ENCODE peak calls at places on chromosome 20, in eight cellular contexts. S, X, B, A, K, P, D and C are unnamed samples.
A peak's percentile ranks its signal among the peaks of the same experiment; 100 is the strongest.

GRCh38 chr20:19540401-19540800 is 217.7 kb upstream of the RIN2 start:
- DNase-seq in S (no peak), X (no peak), B (no peak), A (no peak), K (no peak), P (no peak), D (no peak), C (no peak)

GRCh38 chr20:23023621-23024187 is 11.4 kb upstream of the SSTR4 start:
- DNase-seq in S (peak; percentile 60), X (no peak), B (no peak), A (no peak), K (no peak), P (no peak), D (no peak), C (peak; percentile 6)

GRCh38 chr20:6299451-6299850 is 176.6 kb upstream of the FERMT1 start:
- DNase-seq in S (no peak), X (no peak), B (no peak), A (no peak), K (peak; percentile 44), P (no peak), D (no peak), C (no peak)

GRCh38 chr20:11155156-11155805 is 481.5 kb upstream of the JAG1 start:
- DNase-seq in S (no peak), X (no peak), B (no peak), A (no peak), K (no peak), P (no peak), D (no peak), C (no peak)

GRCh38 chr20:38883981-38884733 is 42.1 kb upstream of the FAM83D start:
- DNase-seq in S (no peak), X (peak; percentile 26), B (no peak), A (no peak), K (no peak), P (no peak), D (no peak), C (no peak)

GRCh38 chr20:51631011-51631950 is 88.8 kb upstream of the NFATC2 start:
- DNase-seq in S (no peak), X (no peak), B (peak; percentile 83), A (no peak), K (no peak), P (peak; percentile 91), D (peak; percentile 85), C (peak; percentile 92)

GRCh38 chr20:8722277-8722928 is 346.5 kb upstream of the PLCB4 start:
- DNase-seq in S (no peak), X (no peak), B (peak; percentile 53), A (no peak), K (no peak), P (peak; percentile 59), D (no peak), C (no peak)

GRCh38 chr20:50690562-50690978 is 772 bp downstream of the RIPOR3 start:
- DNase-seq in S (no peak), X (no peak), B (no peak), A (no peak), K (no peak), P (no peak), D (no peak), C (no peak)

GRCh38 chr20:16314722-16315121 is 258.5 kb downstream of the KIF16B start:
- DNase-seq in S (no peak), X (no peak), B (no peak), A (no peak), K (no peak), P (no peak), D (no peak), C (no peak)

GRCh38 chr20:17571153-17571527 is 1.3 kb downstream of the DSTN start:
- DNase-seq in S (no peak), X (no peak), B (no peak), A (no peak), K (no peak), P (no peak), D (no peak), C (no peak)

DNA sequence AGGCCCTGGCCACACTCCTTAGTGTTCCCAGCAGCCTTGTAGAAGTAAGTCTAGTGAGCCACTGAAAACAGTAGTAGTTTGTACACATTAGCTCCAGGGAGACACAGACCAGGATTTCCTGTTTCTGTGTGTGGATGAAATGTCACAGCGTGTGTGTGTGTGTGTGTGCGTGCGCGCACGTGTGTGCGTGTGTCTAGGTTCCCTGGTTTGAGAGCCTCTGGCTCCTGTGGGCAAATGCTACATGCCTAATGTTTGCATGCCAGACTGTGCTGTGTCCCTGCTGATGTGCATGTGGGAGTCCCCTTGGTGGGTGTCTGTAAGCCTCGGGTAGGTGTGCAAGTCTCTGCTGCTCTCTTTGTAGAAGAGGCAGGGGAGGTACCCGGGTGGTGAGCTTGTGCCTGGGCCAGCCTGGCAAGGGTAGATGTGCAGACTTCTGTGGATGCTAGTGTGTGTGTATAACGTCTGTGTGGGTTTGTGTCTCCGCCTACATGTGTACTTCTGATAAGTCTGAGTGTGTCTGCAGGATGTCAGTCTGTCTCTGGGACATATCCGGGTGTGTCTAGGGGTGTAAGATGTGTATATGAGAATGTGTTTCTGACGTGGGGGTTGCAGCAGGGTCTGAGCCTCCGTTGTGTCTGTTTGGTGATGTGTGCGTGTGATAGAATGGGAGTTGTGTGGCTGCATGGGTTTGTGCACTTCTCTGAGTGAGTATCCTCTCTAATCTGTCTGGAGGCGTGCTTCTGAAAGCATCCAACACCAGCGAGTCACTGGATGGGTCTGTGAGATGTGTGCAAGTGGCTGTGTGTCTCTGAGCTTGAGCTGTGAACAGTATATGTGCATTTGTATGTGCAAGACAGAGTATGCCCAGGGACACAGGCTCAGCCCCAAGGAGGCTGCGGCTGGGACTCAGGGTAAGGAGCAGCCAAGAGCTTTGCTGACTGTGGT is 19.0 kb upstream of the TLDC2 start:
- DNase-seq in S (no peak), X (no peak), B (no peak), A (no peak), K (peak; percentile 62), P (no peak), D (no peak), C (peak; percentile 71)
- H3K27ac ChIP-seq in S (no peak overlapping the region), X (no peak overlapping the region), B (peak overlapping the region; percentile 89), A (peak overlapping the region; percentile 68), K (peak overlapping the region; percentile 73), P (no peak overlapping the region), D (peak overlapping the region; percentile 80), C (peak overlapping the region; percentile 92)

GRCh38 chr20:46305973-46306360 is 2.3 kb downstream of the CDH22 start:
- DNase-seq in S (no peak), X (no peak), B (no peak), A (no peak), K (no peak), P (no peak), D (no peak), C (no peak)

GRCh38 chr20:46303176-46303956 is 4.9 kb downstream of the CDH22 start:
- DNase-seq in S (no peak), X (no peak), B (no peak), A (no peak), K (no peak), P (no peak), D (no peak), C (no peak)

GRCh38 chr20:46305331-46305972 is 2.8 kb downstream of the CDH22 start:
- DNase-seq in S (no peak), X (no peak), B (no peak), A (no peak), K (no peak), P (no peak), D (no peak), C (no peak)

GRCh38 chr20:46304852-46305251 is 3.4 kb downstream of the CDH22 start:
- DNase-seq in S (no peak), X (no peak), B (no peak), A (no peak), K (no peak), P (no peak), D (no peak), C (no peak)

DNA sequence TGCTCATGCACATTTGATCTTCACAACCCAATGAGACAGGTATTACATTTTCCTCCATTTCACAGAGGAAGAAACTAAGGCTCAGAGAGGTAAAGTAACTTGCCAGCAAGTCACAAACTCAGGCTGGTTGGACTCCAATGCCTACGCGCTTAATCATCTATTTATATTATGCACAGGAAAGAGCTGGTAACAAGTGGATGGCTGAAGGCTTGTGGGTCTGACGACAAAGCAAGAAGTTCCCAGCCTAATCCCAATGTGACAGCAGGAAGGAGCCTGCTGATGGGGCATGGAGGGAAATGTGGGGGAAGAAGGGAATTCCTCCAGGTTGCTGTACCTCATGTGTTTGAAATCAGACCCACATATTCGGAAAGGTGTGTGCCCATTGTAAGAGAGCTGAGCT is 3.9 kb downstream of the CDH22 start:
- DNase-seq in S (no peak), X (no peak), B (no peak), A (no peak), K (no peak), P (no peak), D (no peak), C (no peak)
- H3K27me3 ChIP-seq in S (peaks cover 14% of the 10 kb centered on the region), X (peaks cover 21% of the 10 kb centered on the region), B (peaks cover 86% of the 10 kb centered on the region), A (no peaks in the 10 kb centered on the region), K (peaks cover 78% of the 10 kb centered on the region), P (no peaks in the 10 kb centered on the region), D (peaks cover 17% of the 10 kb centered on the region), C (peaks cover 54% of the 10 kb centered on the region)

GRCh38 chr20:1489328-1489727 is 1.9 kb downstream of the SIRPB2 start:
- DNase-seq in S (no peak), X (no peak), B (no peak), A (no peak), K (no peak), P (no peak), D (no peak), C (no peak)

GRCh38 chr20:1490643-1491042 is 577 bp downstream of the SIRPB2 start:
- DNase-seq in S (no peak), X (no peak), B (no peak), A (no peak), K (no peak), P (no peak), D (no peak), C (no peak)

GRCh38 chr20:1491891-1492642 is 847 bp upstream of the SIRPB2 start:
- DNase-seq in S (no peak), X (no peak), B (no peak), A (no peak), K (no peak), P (no peak), D (no peak), C (no peak)

GRCh38 chr20:1489764-1490436 is 1.3 kb downstream of the SIRPB2 start:
- DNase-seq in S (no peak), X (no peak), B (peak; percentile 37), A (no peak), K (no peak), P (peak; percentile 41), D (no peak), C (no peak)

DNA sequence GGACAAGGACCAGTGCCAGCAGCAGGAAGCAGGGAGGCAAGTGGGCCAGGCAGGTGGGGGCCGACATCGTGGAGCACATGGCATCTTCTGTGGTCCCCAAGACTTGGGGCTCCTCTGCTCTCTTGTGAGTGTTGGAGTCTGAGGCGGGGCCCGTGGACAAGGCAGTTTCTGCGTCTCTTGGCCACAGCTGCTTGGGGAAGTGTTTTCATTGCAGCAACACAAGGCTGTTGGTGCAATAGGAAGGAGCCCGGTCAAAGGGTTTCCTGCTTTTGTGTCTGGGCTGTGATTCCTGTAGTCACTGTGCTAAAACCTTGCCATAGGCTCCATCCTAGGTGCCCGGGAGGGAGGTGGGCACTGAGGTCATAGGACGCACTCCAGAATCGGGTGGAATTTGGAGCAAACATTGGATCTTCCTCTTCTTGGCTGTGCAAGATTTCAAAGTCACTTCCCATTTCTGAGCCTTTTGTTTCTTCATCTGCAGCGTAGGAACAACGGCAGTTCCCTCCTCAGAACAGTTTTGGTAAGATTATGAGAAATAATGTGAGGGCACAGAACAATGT is at the start of gene SIRPB2:
- DNase-seq in S (no peak), X (no peak), B (peak; percentile 33), A (no peak), K (peak; percentile 83), P (no peak), D (peak; percentile 70), C (no peak)
- H3K27ac ChIP-seq in S (no peak within 1 kb of the TSS), X (no peak within 1 kb of the TSS), B (peak within 1 kb of the TSS; percentile 64), A (no peak within 1 kb of the TSS), K (peak within 1 kb of the TSS; percentile 81), P (no peak within 1 kb of the TSS), D (peak within 1 kb of the TSS; percentile 53), C (peak within 1 kb of the TSS; percentile 98)

GRCh38 chr20:63452341-63453028 is 20.0 kb downstream of the KCNQ2 start:
- DNase-seq in S (no peak), X (no peak), B (no peak), A (no peak), K (no peak), P (no peak), D (no peak), C (no peak)
- H3K27me3 ChIP-seq in S (no peaks in the 10 kb centered on the region), X (no peaks in the 10 kb centered on the region), B (peaks cover 98% of the 10 kb centered on the region), A (no peaks in the 10 kb centered on the region), K (peaks cover 67% of the 10 kb centered on the region), P (no peaks in the 10 kb centered on the region), D (no peaks in the 10 kb centered on the region), C (peaks cover 23% of the 10 kb centered on the region)